ENCODE peak calls at places on chromosomes 13 and 19, in six cellular contexts. R, V, O, I, P and J are unnamed samples.

GRCh38 chr19:12647490-12648071 is 19.0 kb downstream of the MAN2B1 start:
- DNase-seq in I (peak; percentile 41), V (peak; percentile 90), R (no peak), P (no peak), O (no peak), J (no peak)

GRCh38 chr13:72820156-72820897 is 38.4 kb downstream of the PIBF1 start:
- DNase-seq in I (peak; percentile 89), R (no peak), V (no peak), P (no peak), O (no peak), J (no peak)

GRCh38 chr19:49676136-49676689 is 858 bp upstream of the PRMT1 start:
- DNase-seq in R (peak; percentile 89), V (peak; percentile 90), O (peak; percentile 69), P (no peak), I (peak; percentile 98), J (no peak)

GRCh38 chr19:6667114-6667627 is 2.8 kb downstream of the TNFSF14 start:
- DNase-seq in R (no peak), I (no peak), P (no peak), O (no peak), V (no peak), J (no peak)

GRCh38 chr13:76600086-76600485 is 286.1 kb downstream of the KCTD12 start:
- DNase-seq in I (no peak), O (no peak), P (no peak), V (no peak), R (no peak), J (no peak)

GRCh38 chr13:60398949-60399589 is 2.0 kb downstream of the TDRD3 start:
- DNase-seq in O (no peak), V (no peak), I (no peak), P (no peak), R (no peak), J (no peak)

GRCh38 chr19:55406869-55407624 is 541 bp downstream of the UBE2S start:
- DNase-seq in I (no peak), V (peak; percentile 77), O (no peak), P (no peak), R (peak; percentile 71), J (no peak)

GRCh38 chr13:97306646-97307045 is 84.5 kb downstream of the MBNL2 start:
- DNase-seq in R (no peak), V (no peak), P (no peak), O (no peak), I (no peak), J (no peak)

GRCh38 chr19:12574036-12574435 is 22.8 kb upstream of the ZNF564 start:
- DNase-seq in V (no peak), R (no peak), I (no peak), O (no peak), P (no peak), J (no peak)

GRCh38 chr19:55248704-55249103 is 10.1 kb downstream of the PPP6R1 start:
- DNase-seq in I (no peak), O (no peak), V (no peak), R (no peak), P (no peak), J (no peak)

GRCh38 chr19:916645-917322 is 349 bp upstream of the KISS1R start:
- DNase-seq in P (no peak), I (no peak), R (no peak), V (no peak), O (no peak), J (no peak)

GRCh38 chr13:23344923-23345322 is 88.6 kb downstream of the SACS start:
- DNase-seq in R (no peak), V (no peak), P (no peak), O (no peak), I (no peak), J (no peak)

GRCh38 chr19:29508181-29508580 is 17.6 kb upstream of the VSTM2B start:
- DNase-seq in I (no peak), P (no peak), R (no peak), V (no peak), O (no peak), J (no peak)

GRCh38 chr19:19558636-19559035 is 20.6 kb downstream of the CILP2 start:
- DNase-seq in O (no peak), P (no peak), I (no peak), V (no peak), R (no peak), J (no peak)

GRCh38 chr13:63700366-63700765 is 2284.7 kb upstream of the PCDH20 start:
- DNase-seq in V (no peak), R (no peak), I (peak; percentile 15), P (no peak), O (no peak), J (no peak)

GRCh38 chr19:5665781-5666513 is 14.4 kb downstream of the MICOS13 start:
- DNase-seq in R (no peak), I (no peak), O (no peak), P (no peak), V (no peak), J (no peak)

GRCh38 chr13:110538632-110539031 is 22.9 kb downstream of the RAB20 start:
- DNase-seq in R (no peak), P (no peak), V (no peak), I (no peak), O (no peak), J (no peak)
- H3K27ac ChIP-seq in R (peak overlapping the region; percentile 76), P (no peak overlapping the region), V (no peak overlapping the region), I (no peak overlapping the region), O (peak overlapping the region; percentile 24), J (no peak overlapping the region)

GRCh38 chr13:48188640-48189039 is 44.4 kb upstream of the ITM2B start:
- DNase-seq in I (no peak), R (no peak), P (no peak), O (no peak), V (no peak), J (no peak)
- H3K4me1 ChIP-seq in I (no peaks in the 10 kb centered on the region), R (no peaks in the 10 kb centered on the region), P (no peaks in the 10 kb centered on the region), O (peaks cover 14% of the 10 kb centered on the region), V (no peaks in the 10 kb centered on the region), J (peaks cover 65% of the 10 kb centered on the region)

GRCh38 chr13:52454825-52455676 is at the start of gene CKAP2:
- DNase-seq in O (peak; percentile 88), I (peak; percentile 97), V (peak; percentile 96), P (peak; percentile 70), R (peak; percentile 97), J (peak; percentile 89)

GRCh38 chr13:52459668-52460067 is 4.4 kb downstream of the CKAP2 start:
- DNase-seq in P (no peak), R (no peak), V (no peak), I (no peak), O (no peak), J (no peak)

GRCh38 chr13:52454459-52454824 is 836 bp upstream of the CKAP2 start:
- DNase-seq in R (no peak), O (no peak), P (no peak), V (no peak), I (peak; percentile 3), J (peak; percentile 20)

GRCh38 chr13:52452470-52452869 is 2.0 kb upstream of the VPS36 start:
- DNase-seq in O (no peak), P (no peak), I (no peak), V (no peak), R (no peak), J (no peak)

DNA sequence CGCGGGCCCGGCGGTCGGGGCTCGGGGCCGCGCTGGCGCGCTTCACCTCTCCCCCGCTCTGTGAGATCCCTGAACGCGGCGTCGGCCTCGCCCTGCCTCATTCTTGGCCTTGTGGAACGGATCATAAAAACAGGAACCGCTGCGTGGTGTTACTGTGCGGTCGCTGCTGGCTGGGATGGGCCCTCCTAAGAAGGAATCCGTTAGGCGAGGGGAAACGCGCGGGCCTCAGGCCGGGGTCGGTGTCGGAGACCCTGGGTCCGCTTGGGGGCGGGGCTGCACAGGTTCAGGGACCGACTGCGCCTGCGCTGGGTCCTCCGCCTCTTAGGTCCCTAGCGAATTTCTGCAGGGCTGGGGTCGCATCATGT is 381 bp downstream of the CKAP2 start:
- DNase-seq in R (peak; percentile 79), I (peak; percentile 89), V (peak; percentile 87), P (peak; percentile 45), O (no peak), J (peak; percentile 63)
- H3K4me3 ChIP-seq in R (peak overlapping the region; percentile 82), I (peak overlapping the region; percentile 32), V (peak overlapping the region; percentile 72), P (peak overlapping the region; percentile 79), O (peak overlapping the region; percentile 71), J (peak overlapping the region; percentile 92)

DNA sequence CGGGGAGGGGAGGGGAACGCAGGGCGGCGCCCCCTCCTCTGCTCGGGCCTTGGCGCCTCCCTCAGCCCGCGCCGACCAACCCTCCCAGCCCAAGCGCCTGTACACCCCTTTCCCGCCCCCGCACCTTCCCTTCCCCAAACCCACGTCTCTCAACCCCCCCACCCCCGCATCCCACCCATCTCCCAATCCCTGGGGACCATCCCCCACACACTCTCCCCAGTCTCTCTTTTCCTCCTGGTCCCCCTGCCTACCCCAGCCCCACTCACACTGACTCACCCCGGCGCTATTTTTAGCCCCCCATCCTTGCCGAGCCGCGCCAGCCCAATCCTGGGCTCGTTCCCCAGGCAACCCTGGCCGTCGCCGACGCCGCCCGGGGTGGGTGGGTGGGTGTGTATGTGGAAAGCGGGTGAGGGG is 11.7 kb downstream of the CIC start:
- DNase-seq in V (no peak), R (peak; percentile 92), I (peak; percentile 45), O (no peak), P (no peak), J (no peak)
- H3K27ac ChIP-seq in V (peak overlapping the region; percentile 80), R (peak overlapping the region; percentile 96), I (peak overlapping the region; percentile 77), O (peak overlapping the region; percentile 97), P (peak overlapping the region; percentile 84), J (peak overlapping the region; percentile 61)

GRCh38 chr19:16088351-16088984 is 12.2 kb downstream of the TPM4 start:
- DNase-seq in R (peak; percentile 62), I (no peak), O (no peak), P (no peak), V (peak; percentile 78), J (no peak)

GRCh38 chr19:16087940-16088339 is 11.6 kb downstream of the TPM4 start:
- DNase-seq in O (no peak), V (no peak), P (no peak), R (peak; percentile 67), I (no peak), J (no peak)

GRCh38 chr19:16085115-16085514 is 8.8 kb downstream of the TPM4 start:
- DNase-seq in O (no peak), P (no peak), V (peak; percentile 77), R (no peak), I (no peak), J (no peak)

GRCh38 chr19:16088985-16089846 is 12.9 kb downstream of the TPM4 start:
- DNase-seq in I (no peak), V (no peak), P (no peak), O (no peak), R (no peak), J (no peak)

GRCh38 chr19:16084067-16084685 is 7.9 kb downstream of the TPM4 start:
- DNase-seq in R (no peak), O (no peak), V (no peak), I (no peak), P (no peak), J (no peak)
- H3K4me1 ChIP-seq in R (peaks cover 23% of the 10 kb centered on the region), O (peaks cover 52% of the 10 kb centered on the region), V (peaks cover 82% of the 10 kb centered on the region), I (peaks cover 1% of the 10 kb centered on the region), P (peaks cover 52% of the 10 kb centered on the region), J (peaks cover 52% of the 10 kb centered on the region)